ENCODE peak calls at places on chromosomes 3 and 15, in nine cellular contexts. Y is LoVo, O is tibial nerve, B is NCI-H2171 treated with DMSO at 0.1 percent for 48 hours, Z is left cardiac atrium, E is lung microvascular endothelial cell, D is NCI-H1092 treated with DMSO at 0.1 percent for 48 hours, U is left ventricle myocardium superior, L is nucleus accumbens. S is an unnamed sample.

GRCh38 chr3:183155499-183155898 is 7.0 kb downstream of the LAMP3 start:
- DNase-seq in Y (no peak), O (no peak), B (no peak), Z (no peak), E (no peak), D (no peak), U (no peak), L (no peak), S (no peak)

GRCh38 chr3:170361711-170362110 is 4.2 kb downstream of the SKIL start:
- DNase-seq in Y (no peak), O (no peak), B (no peak), Z (no peak), E (no peak), D (no peak), U (no peak), L (no peak), S (no peak)

GRCh38 chr3:37029111-37029510 is 35.8 kb downstream of the MLH1 start:
- DNase-seq in Y (no peak), O (no peak), B (no peak), Z (no peak), E (peak), D (no peak), U (peak), L (no peak), S (no peak)

GRCh38 chr3:28726840-28727239 is 378.2 kb upstream of the AZI2 start:
- DNase-seq in Y (peak), O (no peak), B (peak), Z (peak), E (peak), D (peak), U (peak), L (no peak), S (peak)

GRCh38 chr3:46551615-46552014 is 14.5 kb downstream of the LRRC2 start:
- DNase-seq in Y (no peak), O (no peak), B (no peak), Z (no peak), E (no peak), D (no peak), U (no peak), L (no peak), S (no peak)

GRCh38 chr3:54837964-54838363 is 89.9 kb downstream of the LRTM1 start:
- DNase-seq in Y (no peak), O (no peak), B (peak), Z (no peak), E (no peak), D (no peak), U (no peak), L (no peak), S (no peak)

GRCh38 chr3:55489804-55490132 is 2.7 kb upstream of the WNT5A start:
- DNase-seq in Y (peak), O (no peak), B (no peak), Z (no peak), E (no peak), D (no peak), U (peak), L (no peak), S (no peak)

GRCh38 chr3:123817413-123817812 is 66.7 kb downstream of the MYLK start:
- DNase-seq in Y (no peak), O (no peak), B (no peak), Z (no peak), E (no peak), D (no peak), U (no peak), L (no peak), S (no peak)

GRCh38 chr15:68003297-68003696 is 50.8 kb upstream of the PIAS1 start:
- DNase-seq in Y (no peak), O (no peak), B (no peak), Z (no peak), E (no peak), D (no peak), U (no peak), L (no peak), S (no peak)

GRCh38 chr15:91530951-91531582 is 322.4 kb upstream of the SLCO3A1 start:
- DNase-seq in Y (no peak), O (no peak), B (peak), Z (no peak), E (no peak), D (no peak), U (no peak), L (no peak), S (no peak)

GRCh38 chr15:55267401-55268053 is 22.1 kb downstream of the RAB27A start:
- DNase-seq in Y (no peak), O (no peak), B (no peak), Z (peak), E (no peak), D (no peak), U (peak), L (peak), S (no peak)

GRCh38 chr15:98841419-98841970 is 166.1 kb downstream of the PGPEP1L start:
- DNase-seq in Y (no peak), O (no peak), B (no peak), Z (no peak), E (no peak), D (no peak), U (no peak), L (no peak), S (no peak)

GRCh38 chr3:35263477-35263876 is 375.8 kb upstream of the ARPP21 start:
- DNase-seq in Y (no peak), O (no peak), B (no peak), Z (no peak), E (no peak), D (no peak), U (no peak), L (no peak), S (no peak)

GRCh38 chr3:42708611-42709151 is 6.1 kb upstream of the HHATL start:
- DNase-seq in Y (no peak), O (no peak), B (no peak), Z (no peak), E (no peak), D (no peak), U (no peak), L (no peak), S (no peak)

GRCh38 chr3:96466441-96466840 is 348.0 kb upstream of the EPHA6 start:
- DNase-seq in Y (no peak), O (no peak), B (no peak), Z (no peak), E (no peak), D (no peak), U (no peak), L (no peak), S (no peak)

GRCh38 chr15:77603616-77604406 is 28.9 kb downstream of the LINGO1 start:
- DNase-seq in Y (no peak), O (no peak), B (no peak), Z (no peak), E (no peak), D (peak), U (no peak), L (no peak), S (no peak)

GRCh38 chr3:188111002-188111584 is 42.9 kb upstream of the LPP start:
- DNase-seq in Y (no peak), O (no peak), B (no peak), Z (no peak), E (no peak), D (no peak), U (no peak), L (no peak), S (no peak)

GRCh38 chr3:53635041-53635440 is 140.6 kb downstream of the CACNA1D start:
- DNase-seq in Y (no peak), O (no peak), B (no peak), Z (no peak), E (no peak), D (no peak), U (no peak), L (no peak), S (no peak)

GRCh38 chr3:30943206-30943605 is 48.7 kb upstream of the GADL1 start:
- DNase-seq in Y (no peak), O (no peak), B (no peak), Z (no peak), E (no peak), D (no peak), U (no peak), L (no peak), S (no peak)

GRCh38 chr15:93217343-93217742 is 128.3 kb upstream of the RGMA start:
- DNase-seq in Y (no peak), O (no peak), B (no peak), Z (peak), E (no peak), D (no peak), U (peak), L (no peak), S (no peak)

GRCh38 chr3:127204841-127205582 is 12.1 kb downstream of the PRR23E start:
- DNase-seq in Y (no peak), O (no peak), B (no peak), Z (no peak), E (no peak), D (no peak), U (no peak), L (no peak), S (no peak)

GRCh38 chr3:156674911-156675743 is 737 bp downstream of the TIPARP start:
- DNase-seq in Y (no peak), O (peak), B (peak), Z (peak), E (peak), D (peak), U (peak), L (peak), S (peak)

GRCh38 chr3:126051741-126052140 is 32.2 kb downstream of the SLC41A3 start:
- DNase-seq in Y (no peak), O (no peak), B (no peak), Z (no peak), E (no peak), D (no peak), U (no peak), L (no peak), S (no peak)

GRCh38 chr3:120678331-120678845 is 3.7 kb downstream of the HGD start:
- DNase-seq in Y (peak), O (no peak), B (peak), Z (peak), E (peak), D (no peak), U (no peak), L (peak), S (peak)

GRCh38 chr3:144189044-144189443 is 217.4 kb downstream of the DIPK2A start:
- DNase-seq in Y (no peak), O (no peak), B (no peak), Z (no peak), E (no peak), D (no peak), U (no peak), L (no peak), S (no peak)

GRCh38 chr15:27328616-27329015 is 357.6 kb downstream of the GABRG3 start:
- DNase-seq in Y (no peak), O (no peak), B (no peak), Z (no peak), E (no peak), D (peak), U (no peak), L (peak), S (no peak)

GRCh38 chr15:52019394-52020252 is 604 bp downstream of the MAPK6 start:
- DNase-seq in Y (peak), O (peak), B (peak), Z (peak), E (peak), D (peak), U (peak), L (peak), S (peak)

GRCh38 chr3:11985866-11986265 is 18.3 kb upstream of the SYN2 start:
- DNase-seq in Y (no peak), O (no peak), B (no peak), Z (no peak), E (no peak), D (no peak), U (no peak), L (no peak), S (no peak)

GRCh38 chr3:185709241-185709955 is 115.4 kb downstream of the IGF2BP2 start:
- DNase-seq in Y (no peak), O (no peak), B (peak), Z (no peak), E (no peak), D (no peak), U (no peak), L (no peak), S (no peak)

GRCh38 chr3:107366766-107367165 is 10.5 kb upstream of the CCDC54 start:
- DNase-seq in Y (no peak), O (no peak), B (no peak), Z (no peak), E (no peak), D (no peak), U (no peak), L (no peak), S (no peak)

GRCh38 chr3:12759097-12759679 is at the start of gene TMEM40:
- DNase-seq in Y (peak), O (no peak), B (peak), Z (no peak), E (no peak), D (no peak), U (no peak), L (no peak), S (peak)

GRCh38 chr3:58429657-58430056 is 4.0 kb downstream of the PDHB start:
- DNase-seq in Y (no peak), O (no peak), B (no peak), Z (no peak), E (no peak), D (no peak), U (no peak), L (no peak), S (no peak)

GRCh38 chr15:39582286-39582976 is 1.6 kb downstream of the THBS1 start:
- DNase-seq in Y (no peak), O (no peak), B (no peak), Z (peak), E (peak), D (no peak), U (peak), L (no peak), S (no peak)

GRCh38 chr15:66707310-66708160 is 5.5 kb downstream of the SMAD6 start:
- DNase-seq in Y (no peak), O (no peak), B (peak), Z (no peak), E (no peak), D (peak), U (peak), L (no peak), S (peak)

GRCh38 chr3:180408654-180409053 is 193.3 kb upstream of the TTC14 start:
- DNase-seq in Y (no peak), O (no peak), B (no peak), Z (no peak), E (peak), D (no peak), U (no peak), L (no peak), S (no peak)

GRCh38 chr15:86336051-86336788 is 256.5 kb downstream of the AGBL1 start:
- DNase-seq in Y (no peak), O (no peak), B (no peak), Z (no peak), E (no peak), D (no peak), U (no peak), L (no peak), S (no peak)

GRCh38 chr3:137787520-137787919 is 23.4 kb downstream of the SOX14 start:
- DNase-seq in Y (no peak), O (no peak), B (no peak), Z (no peak), E (no peak), D (no peak), U (no peak), L (no peak), S (no peak)

GRCh38 chr3:136195258-136196063 is 674 bp downstream of the MSL2 start:
- DNase-seq in Y (peak), O (peak), B (peak), Z (peak), E (peak), D (peak), U (peak), L (peak), S (peak)

GRCh38 chr3:54206874-54207273 is 84.5 kb downstream of the CACNA2D3 start:
- DNase-seq in Y (no peak), O (no peak), B (no peak), Z (no peak), E (no peak), D (no peak), U (no peak), L (no peak), S (peak)